ENCODE peak calls at places on chromosomes 6 and 20, in five cellular contexts. F is HT-29; B is HCEC 1CT; C is upper lobe of left lung; I is stimulated activated naive CD8-positive, alpha-beta T cell treated with anti-CD3 and anti-CD28 coated beads, Interleukin-15, Interleukin-2, amounts not matched to agents 100 U/mL and 50 U/mL, for 24 hours. T is an unnamed sample.

GRCh38 chr20:8940311-8940710 is 128.6 kb upstream of the PLCB4 start:
- DNase-seq in I (no peak), F (no peak), C (no peak), B (peak; percentile 55), T (no peak)

GRCh38 chr6:137258170-137258569 is 39.0 kb upstream of the IFNGR1 start:
- DNase-seq in C (no peak), I (no peak), F (no peak), B (no peak), T (no peak)

GRCh38 chr20:63973160-63973479 is 3.4 kb upstream of the ZNF512B start:
- DNase-seq in C (no peak), F (no peak), I (no peak), B (no peak), T (no peak)

GRCh38 chr6:11650711-11651110 is 113.2 kb downstream of the TMEM170B start:
- DNase-seq in I (no peak), B (peak; percentile 20), F (no peak), C (no peak), T (no peak)

GRCh38 chr6:91241946-91242613 is 655.2 kb upstream of the MAP3K7 start:
- DNase-seq in F (peak; percentile 19), I (no peak), B (no peak), C (no peak), T (no peak)

GRCh38 chr6:85383042-85383441 is 66.8 kb upstream of the NT5E start:
- DNase-seq in C (no peak), F (no peak), B (no peak), I (no peak), T (no peak)

GRCh38 chr20:371755-372542 is 8.6 kb upstream of the TRIB3 start:
- DNase-seq in F (peak; percentile 76), I (no peak), B (peak; percentile 92), C (no peak), T (no peak)

GRCh38 chr20:36315545-36316351 is 9.6 kb downstream of the DLGAP4 start:
- DNase-seq in F (no peak), I (no peak), C (no peak), B (no peak), T (no peak)

GRCh38 chr6:105932440-105932839 is 153.7 kb upstream of the PRDM1 start:
- DNase-seq in B (peak; percentile 37), C (no peak), F (no peak), I (no peak), T (no peak)

GRCh38 chr6:14074723-14075503 is 42.7 kb upstream of the CD83 start:
- DNase-seq in F (no peak), B (peak; percentile 33), C (no peak), I (no peak), T (no peak)

GRCh38 chr20:58059145-58059544 is 169.3 kb downstream of the ANKRD60 start:
- DNase-seq in C (no peak), F (no peak), I (no peak), B (no peak), T (no peak)

GRCh38 chr6:116436586-116436985 is 24.6 kb upstream of the CALHM6 start:
- DNase-seq in C (no peak), B (no peak), F (no peak), I (no peak), T (no peak)